ENCODE peak calls at places on chromosomes 11 and 22, in five cellular contexts. G, U, O, N and Q are unnamed samples.

GRCh38 chr22:23220485-23221350 is 40.4 kb downstream of the BCR start:
- DNase-seq in G (no peak), U (peak; percentile 54), O (no peak), N (no peak), Q (no peak)

GRCh38 chr11:6992026-6992425 is 28.1 kb downstream of the ZNF214 start:
- DNase-seq in G (no peak), U (no peak), O (no peak), N (no peak), Q (no peak)

GRCh38 chr22:30565341-30565740 is 9.1 kb downstream of the GAL3ST1 start:
- DNase-seq in G (no peak), U (no peak), O (no peak), N (no peak), Q (no peak)

GRCh38 chr11:3969200-3969599 is 113.7 kb downstream of the STIM1 start:
- DNase-seq in G (no peak), U (no peak), O (no peak), N (no peak), Q (no peak)

GRCh38 chr22:47619631-47620030 is 857.2 kb downstream of the TBC1D22A start:
- DNase-seq in G (no peak), U (no peak), O (no peak), N (no peak), Q (no peak)

GRCh38 chr11:105000797-105001196 is 22.2 kb downstream of the CASP5 start:
- DNase-seq in G (peak; percentile 15), U (peak; percentile 44), O (peak; percentile 59), N (peak; percentile 20), Q (no peak)

GRCh38 chr11:68784653-68785052 is 33.3 kb upstream of the TESMIN start:
- DNase-seq in G (no peak), U (no peak), O (no peak), N (no peak), Q (no peak)

GRCh38 chr22:43530864-43531201 is 119.0 kb downstream of the MPPED1 start:
- DNase-seq in G (no peak), U (no peak), O (no peak), N (no peak), Q (no peak)

GRCh38 chr11:73274722-73275380 is 2.7 kb downstream of the P2RY6 start:
- DNase-seq in G (no peak), U (peak; percentile 42), O (no peak), N (no peak), Q (no peak)

GRCh38 chr22:45997775-45998637 is 21.0 kb upstream of the WNT7B start:
- DNase-seq in G (no peak), U (no peak), O (no peak), N (no peak), Q (no peak)

GRCh38 chr22:26718905-26719304 is 61.5 kb downstream of the MIAT start:
- DNase-seq in G (no peak), U (no peak), O (no peak), N (no peak), Q (peak; percentile 70)

GRCh38 chr11:60184824-60185511 is 2.1 kb upstream of the MS4A6A start:
- DNase-seq in G (no peak), U (no peak), O (no peak), N (no peak), Q (no peak)

DNA sequence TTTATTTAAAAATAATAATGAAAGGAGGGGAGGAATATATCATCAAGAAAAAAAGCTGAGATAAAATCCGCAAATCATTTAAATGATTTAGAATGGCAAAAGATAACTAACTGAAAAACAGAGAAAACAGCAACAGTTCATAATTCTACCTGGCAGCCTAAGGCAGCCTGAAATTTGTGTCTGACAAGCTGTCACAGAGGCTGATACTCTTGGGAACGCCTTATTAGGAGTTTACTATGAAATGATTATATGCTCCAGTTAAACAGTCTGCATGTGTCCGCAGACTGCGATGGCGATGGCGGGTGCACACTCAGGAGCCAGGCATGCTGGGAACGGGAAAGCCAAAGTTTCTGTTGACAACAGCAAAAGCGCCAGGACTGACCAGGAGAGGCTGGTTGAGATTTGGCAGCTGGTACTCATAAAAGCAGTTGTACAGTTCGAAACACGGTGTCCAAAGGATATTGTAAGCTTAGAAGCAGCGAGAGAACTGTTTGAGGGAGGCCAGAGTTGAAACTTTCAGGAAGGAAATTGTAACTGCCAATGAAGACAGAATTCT is 172.9 kb upstream of the MPPED2 start:
- DNase-seq in G (no peak), U (peak; percentile 40), O (no peak), N (no peak), Q (no peak)
- H3K36me3 ChIP-seq in G (no peaks in the 10 kb centered on the region), U (no peaks in the 10 kb centered on the region), O (no peaks in the 10 kb centered on the region), N (no peaks in the 10 kb centered on the region), Q (no peaks in the 10 kb centered on the region)

DNA sequence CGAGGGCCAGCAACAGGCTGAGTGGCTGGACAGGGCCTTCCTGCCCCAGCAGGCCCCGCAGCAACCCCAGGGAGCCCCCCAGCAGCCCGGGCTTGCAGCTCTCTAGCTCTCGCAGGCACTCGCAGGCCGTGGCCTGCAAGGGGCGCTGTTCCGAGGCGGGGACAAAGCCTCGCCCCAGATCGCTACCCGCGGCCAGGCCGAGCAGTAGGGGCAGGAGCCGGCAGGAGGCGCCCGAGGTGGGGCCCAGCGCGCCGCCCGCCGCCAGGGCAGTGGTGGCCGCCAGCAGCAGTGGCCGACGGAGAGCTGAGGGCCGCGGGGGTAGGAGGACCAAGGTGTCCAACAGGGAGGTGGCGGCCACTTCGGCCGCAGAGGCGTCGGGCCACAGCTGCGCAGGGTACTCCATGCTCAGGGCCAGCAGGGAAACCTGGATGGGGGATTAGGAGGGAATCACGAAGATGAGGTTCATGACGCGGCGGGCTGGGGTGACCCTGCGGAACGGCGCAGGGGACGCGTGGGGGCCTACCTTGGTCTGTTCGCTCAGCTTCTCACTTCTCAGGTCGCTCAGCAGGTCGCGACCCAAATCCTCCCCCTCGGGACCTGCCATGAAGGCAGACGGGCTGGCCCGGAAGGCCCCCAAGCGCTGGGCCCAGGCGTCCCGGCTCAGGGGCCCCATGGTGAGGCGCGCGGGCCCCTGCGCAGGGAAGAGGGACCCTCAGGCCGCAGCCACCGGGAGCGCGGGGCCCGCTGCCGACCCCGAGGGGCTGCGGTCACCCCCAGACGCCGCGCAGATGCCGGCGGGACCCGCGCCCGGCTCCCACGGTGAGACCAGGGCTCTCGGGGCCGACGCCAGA is 632 bp downstream of the AP5B1 start:
- DNase-seq in G (peak; percentile 63), U (peak; percentile 86), O (peak; percentile 71), N (no peak), Q (peak; percentile 83)
- H3K27me3 ChIP-seq in G (peaks cover 32% of the 10 kb centered on the region), U (no peaks in the 10 kb centered on the region), O (no peaks in the 10 kb centered on the region), N (no peaks in the 10 kb centered on the region), Q (no peaks in the 10 kb centered on the region)

GRCh38 chr11:71191201-71191600 is 61.2 kb downstream of the SHANK2 start:
- DNase-seq in G (no peak), U (peak; percentile 18), O (no peak), N (no peak), Q (no peak)
- H3K36me3 ChIP-seq in G (no peaks in the 10 kb centered on the region), U (no peaks in the 10 kb centered on the region), O (no peaks in the 10 kb centered on the region), N (peaks cover 7% of the 10 kb centered on the region), Q (no peaks in the 10 kb centered on the region)

DNA sequence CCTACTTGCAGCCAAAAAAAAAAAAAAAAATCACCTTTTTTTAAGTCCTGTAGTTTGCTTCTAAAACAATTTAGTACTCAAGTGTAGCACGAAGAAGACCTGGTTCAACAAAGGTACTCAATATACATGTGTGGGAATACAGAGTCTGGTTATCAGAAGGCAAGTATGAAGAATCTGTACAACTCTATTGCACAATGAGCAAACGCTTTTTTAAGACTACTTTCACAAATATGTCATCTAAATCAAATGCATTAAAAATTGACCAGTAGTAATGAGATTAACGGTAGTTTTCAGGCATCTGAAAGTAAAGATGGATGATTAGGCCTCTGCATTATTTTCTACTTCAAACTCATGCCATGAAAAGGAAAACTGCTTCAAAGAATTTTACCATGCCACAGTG is 9.5 kb downstream of the CHORDC1 start:
- DNase-seq in G (no peak), U (no peak), O (no peak), N (no peak), Q (no peak)
- H3K27me3 ChIP-seq in G (no peaks in the 10 kb centered on the region), U (no peaks in the 10 kb centered on the region), O (no peaks in the 10 kb centered on the region), N (no peaks in the 10 kb centered on the region), Q (no peaks in the 10 kb centered on the region)

GRCh38 chr11:71442123-71442522 is 6.1 kb downstream of the DHCR7 start:
- DNase-seq in G (no peak), U (no peak), O (no peak), N (no peak), Q (no peak)
- H3K36me3 ChIP-seq in G (peaks cover 97% of the 10 kb centered on the region), U (peaks cover 5% of the 10 kb centered on the region), O (peaks cover 18% of the 10 kb centered on the region), N (peaks cover 77% of the 10 kb centered on the region), Q (peaks cover 3% of the 10 kb centered on the region)

DNA sequence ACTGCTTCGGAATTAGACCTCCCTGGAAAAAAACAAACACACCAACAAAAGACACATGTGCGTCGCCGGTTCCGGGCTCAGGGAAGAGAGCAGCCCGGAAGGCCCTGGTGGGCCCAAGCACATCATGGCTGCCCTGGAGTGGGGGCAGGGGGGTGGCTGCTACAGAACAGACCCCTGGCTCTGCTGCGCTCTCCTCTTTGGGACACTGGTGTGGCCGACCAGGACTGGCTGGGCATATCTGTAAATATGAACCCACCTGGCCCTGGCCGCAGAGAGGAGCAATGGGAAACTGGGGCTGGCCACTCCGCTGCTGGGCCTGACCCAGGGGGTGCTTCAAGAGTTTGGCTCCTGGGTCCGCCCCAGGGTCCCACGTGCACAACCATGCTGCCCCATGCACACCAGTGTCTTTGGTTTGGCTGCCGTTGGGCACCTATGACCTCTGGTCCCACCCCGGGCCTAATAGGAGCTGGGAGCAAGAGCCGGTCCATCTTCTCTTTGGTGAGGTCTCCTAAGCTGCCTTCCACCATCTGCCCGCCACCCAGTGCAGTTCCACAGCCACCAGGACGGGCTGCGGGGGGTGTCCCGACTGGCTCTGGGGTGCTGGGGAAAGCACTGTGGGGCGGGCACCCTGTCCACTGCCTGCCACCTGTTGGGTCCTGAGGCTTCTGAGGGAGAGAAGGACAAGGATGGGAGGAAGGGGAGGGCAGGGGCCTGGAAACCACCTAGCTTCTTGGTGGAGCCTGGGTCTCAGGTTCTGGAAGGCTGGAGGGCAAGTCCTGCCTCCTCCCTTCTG is 30.1 kb downstream of the PPM1F start:
- DNase-seq in G (no peak), U (no peak), O (no peak), N (no peak), Q (no peak)
- H3K27me3 ChIP-seq in G (no peaks in the 10 kb centered on the region), U (no peaks in the 10 kb centered on the region), O (no peaks in the 10 kb centered on the region), N (no peaks in the 10 kb centered on the region), Q (no peaks in the 10 kb centered on the region)

GRCh38 chr11:838441-839279 is 3.7 kb downstream of the POLR2L start:
- DNase-seq in G (no peak), U (no peak), O (no peak), N (no peak), Q (peak; percentile 55)
- H3K36me3 ChIP-seq in G (peaks cover 66% of the 10 kb centered on the region), U (peaks cover 11% of the 10 kb centered on the region), O (no peaks in the 10 kb centered on the region), N (peaks cover 27% of the 10 kb centered on the region), Q (peaks cover 78% of the 10 kb centered on the region)

DNA sequence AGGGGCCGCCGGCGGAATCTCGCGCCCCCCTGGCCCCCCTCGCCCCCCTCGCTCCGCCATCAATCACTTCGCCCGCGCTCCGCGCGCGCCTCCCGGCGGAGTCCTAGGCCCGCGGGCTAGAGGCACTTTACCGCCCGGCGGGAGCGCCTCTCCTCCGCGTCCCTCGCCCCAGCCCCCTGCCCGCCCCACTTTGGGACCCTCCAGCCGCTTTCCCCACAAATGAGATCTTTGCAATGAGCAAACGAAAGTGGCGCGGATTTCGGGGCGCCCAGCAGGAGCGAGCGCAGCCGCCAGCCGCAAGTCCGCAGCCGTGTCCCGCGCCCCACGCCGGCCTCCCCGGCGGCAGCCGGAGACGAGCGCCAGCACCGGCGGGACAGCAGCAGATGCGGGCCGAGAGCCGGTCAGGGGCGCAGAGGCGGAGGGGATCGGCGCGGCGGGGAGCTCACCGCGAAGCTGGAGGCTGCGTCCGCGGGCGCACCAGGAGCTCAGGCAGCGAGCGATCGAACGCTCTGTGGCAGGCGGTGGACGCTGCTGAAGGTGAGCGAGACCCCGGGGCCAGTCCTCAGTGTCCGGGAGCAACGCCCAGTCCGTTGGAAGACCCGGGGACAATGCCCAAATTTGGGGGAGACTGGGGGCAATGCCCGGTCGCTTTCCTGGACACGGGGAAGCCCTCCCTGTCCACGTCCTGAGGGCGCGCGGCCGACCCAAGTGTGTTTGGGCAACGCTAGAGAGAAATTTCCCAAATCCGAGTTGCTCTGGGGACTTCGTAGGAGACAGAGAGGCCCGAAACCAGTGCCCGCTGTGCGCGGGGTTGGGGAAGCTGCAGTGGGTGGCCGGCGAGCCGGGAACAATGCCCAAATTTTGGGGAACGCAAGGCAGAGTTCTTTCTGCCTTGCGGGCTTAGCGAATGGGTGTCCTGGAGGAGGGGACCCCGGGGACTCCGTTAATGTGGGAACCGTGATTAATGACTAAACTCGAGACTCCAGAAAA is 1.5 kb upstream of the IGF2 start:
- DNase-seq in G (no peak), U (no peak), O (no peak), N (no peak), Q (no peak)
- H3K27me3 ChIP-seq in G (peaks cover 81% of the 10 kb centered on the region), U (no peaks in the 10 kb centered on the region), O (peaks cover 54% of the 10 kb centered on the region), N (peaks cover 71% of the 10 kb centered on the region), Q (peaks cover 74% of the 10 kb centered on the region)